ENCODE peak calls at places on chromosome 17, in seven cellular contexts. One of them, this sample, is unnamed.

GRCh38 chr17:81264640-81265039 is 25.5 kb downstream of the NDUFAF8 start:
- DNase-seq in cardiac muscle cell: no peak
- DNase-seq in psoas muscle: no peak
- DNase-seq in colonic mucosa: no peak
- DNase-seq in pancreas: no peak
- DNase-seq in thoracic aorta: no peak
- DNase-seq in GM12878: no peak
- DNase-seq in this sample: no peak

GRCh38 chr17:55177159-55177913 is 87.4 kb upstream of the HLF start:
- DNase-seq in psoas muscle: no peak
- DNase-seq in pancreas: no peak
- DNase-seq in GM12878: no peak
- DNase-seq in thoracic aorta: no peak
- DNase-seq in colonic mucosa: no peak
- DNase-seq in cardiac muscle cell: peak; percentile 5
- DNase-seq in this sample: no peak

GRCh38 chr17:50778471-50778870 is 11.2 kb upstream of the ANKRD40CL start:
- DNase-seq in psoas muscle: no peak
- DNase-seq in pancreas: no peak
- DNase-seq in colonic mucosa: no peak
- DNase-seq in thoracic aorta: no peak
- DNase-seq in GM12878: no peak
- DNase-seq in cardiac muscle cell: no peak
- DNase-seq in this sample: no peak

GRCh38 chr17:56897646-56898424 is 16.0 kb downstream of the TRIM25 start:
- DNase-seq in psoas muscle: no peak
- DNase-seq in cardiac muscle cell: no peak
- DNase-seq in pancreas: no peak
- DNase-seq in GM12878: no peak
- DNase-seq in colonic mucosa: peak; percentile 41
- DNase-seq in thoracic aorta: no peak
- DNase-seq in this sample: peak; percentile 52

GRCh38 chr17:37759014-37759637 is 14.3 kb upstream of the HNF1B start:
- DNase-seq in thoracic aorta: no peak
- DNase-seq in psoas muscle: no peak
- DNase-seq in cardiac muscle cell: no peak
- DNase-seq in colonic mucosa: no peak
- DNase-seq in GM12878: no peak
- DNase-seq in pancreas: no peak
- DNase-seq in this sample: peak; percentile 69

GRCh38 chr17:52064791-52065211 is 93.7 kb downstream of the CA10 start:
- DNase-seq in psoas muscle: no peak
- DNase-seq in cardiac muscle cell: no peak
- DNase-seq in colonic mucosa: no peak
- DNase-seq in pancreas: no peak
- DNase-seq in GM12878: no peak
- DNase-seq in thoracic aorta: no peak
- DNase-seq in this sample: no peak

GRCh38 chr17:39672522-39673334 is 4.5 kb downstream of the PNMT start:
- DNase-seq in colonic mucosa: no peak
- DNase-seq in pancreas: no peak
- DNase-seq in GM12878: no peak
- DNase-seq in thoracic aorta: no peak
- DNase-seq in cardiac muscle cell: no peak
- DNase-seq in psoas muscle: peak; percentile 45
- DNase-seq in this sample: no peak

GRCh38 chr17:44066204-44066930 is at the start of gene LSM12:
- DNase-seq in psoas muscle: peak; percentile 94
- DNase-seq in cardiac muscle cell: peak; percentile 93
- DNase-seq in pancreas: peak; percentile 94
- DNase-seq in thoracic aorta: peak; percentile 56
- DNase-seq in colonic mucosa: peak; percentile 95
- DNase-seq in GM12878: peak; percentile 68
- DNase-seq in this sample: peak; percentile 92

GRCh38 chr17:44383861-44384260 is 5.6 kb downstream of the ITGA2B start:
- DNase-seq in GM12878: no peak
- DNase-seq in psoas muscle: no peak
- DNase-seq in thoracic aorta: no peak
- DNase-seq in pancreas: no peak
- DNase-seq in cardiac muscle cell: no peak
- DNase-seq in colonic mucosa: no peak
- DNase-seq in this sample: no peak

GRCh38 chr17:79841369-79842135 is 2.3 kb upstream of the CBX4 start:
- DNase-seq in pancreas: peak; percentile 47
- DNase-seq in GM12878: no peak
- DNase-seq in thoracic aorta: no peak
- DNase-seq in colonic mucosa: no peak
- DNase-seq in psoas muscle: no peak
- DNase-seq in cardiac muscle cell: no peak
- DNase-seq in this sample: no peak

GRCh38 chr17:19763416-19763815 is 15.3 kb upstream of the ALDH3A1 start:
- DNase-seq in cardiac muscle cell: no peak
- DNase-seq in psoas muscle: no peak
- DNase-seq in GM12878: no peak
- DNase-seq in pancreas: no peak
- DNase-seq in colonic mucosa: no peak
- DNase-seq in thoracic aorta: no peak
- DNase-seq in this sample: no peak

GRCh38 chr17:79834575-79835469 is 4.4 kb downstream of the CBX4 start:
- DNase-seq in pancreas: peak; percentile 68
- DNase-seq in psoas muscle: no peak
- DNase-seq in colonic mucosa: peak; percentile 31
- DNase-seq in cardiac muscle cell: peak; percentile 54
- DNase-seq in thoracic aorta: no peak
- DNase-seq in GM12878: no peak
- DNase-seq in this sample: no peak

GRCh38 chr17:82334622-82335394 is 1.2 kb upstream of the SECTM1 start:
- DNase-seq in cardiac muscle cell: no peak
- DNase-seq in colonic mucosa: no peak
- DNase-seq in GM12878: no peak
- DNase-seq in psoas muscle: peak; percentile 52
- DNase-seq in pancreas: peak; percentile 41
- DNase-seq in thoracic aorta: no peak
- DNase-seq in this sample: peak; percentile 64

GRCh38 chr17:47278561-47278960 is 24.9 kb downstream of the ITGB3 start:
- DNase-seq in psoas muscle: no peak
- DNase-seq in GM12878: no peak
- DNase-seq in colonic mucosa: no peak
- DNase-seq in thoracic aorta: no peak
- DNase-seq in pancreas: no peak
- DNase-seq in cardiac muscle cell: no peak
- DNase-seq in this sample: no peak
- H3K4me1 ChIP-seq in psoas muscle: peaks cover 48% of the 10 kb centered on the region
- H3K4me1 ChIP-seq in GM12878: peaks cover 40% of the 10 kb centered on the region
- H3K4me1 ChIP-seq in colonic mucosa: peaks cover 7% of the 10 kb centered on the region
- H3K4me1 ChIP-seq in thoracic aorta: peaks cover 59% of the 10 kb centered on the region
- H3K4me1 ChIP-seq in pancreas: peaks cover 5% of the 10 kb centered on the region
- H3K4me1 ChIP-seq in cardiac muscle cell: peaks cover 30% of the 10 kb centered on the region
- H3K4me1 ChIP-seq in this sample: no peaks in the 10 kb centered on the region

DNA sequence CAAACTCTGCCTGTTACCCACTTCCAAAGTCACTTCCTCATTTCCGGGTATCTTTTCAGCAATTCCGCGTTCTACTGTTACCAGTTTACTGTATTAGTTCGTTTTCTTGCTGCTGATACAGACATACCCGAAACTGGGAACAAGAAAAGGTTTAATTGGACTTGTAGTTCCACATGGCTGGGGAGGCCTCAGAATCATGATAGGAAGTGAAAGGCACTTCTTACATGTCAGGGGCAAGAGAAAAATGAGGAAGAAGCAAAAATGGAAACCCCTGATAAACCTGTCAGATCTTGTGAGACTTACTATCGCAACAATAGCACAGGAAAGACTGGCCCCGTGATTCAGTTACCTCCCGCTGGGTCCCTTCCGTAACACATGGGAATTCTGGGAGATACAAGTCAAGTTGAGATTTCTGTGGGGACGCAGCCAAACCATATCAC is 30.9 kb downstream of the PAFAH1B1 start:
- DNase-seq in colonic mucosa: no peak
- DNase-seq in cardiac muscle cell: no peak
- DNase-seq in psoas muscle: no peak
- DNase-seq in thoracic aorta: no peak
- DNase-seq in GM12878: peak; percentile 21
- DNase-seq in pancreas: no peak
- DNase-seq in this sample: no peak
- H3K27ac ChIP-seq in colonic mucosa: no peak overlapping the region
- H3K27ac ChIP-seq in cardiac muscle cell: peak overlapping the region; percentile 75
- H3K27ac ChIP-seq in psoas muscle: no peak overlapping the region
- H3K27ac ChIP-seq in thoracic aorta: no peak overlapping the region
- H3K27ac ChIP-seq in GM12878: peak overlapping the region; percentile 38
- H3K27ac ChIP-seq in pancreas: no peak overlapping the region
- H3K27ac ChIP-seq in this sample: no peak overlapping the region

DNA sequence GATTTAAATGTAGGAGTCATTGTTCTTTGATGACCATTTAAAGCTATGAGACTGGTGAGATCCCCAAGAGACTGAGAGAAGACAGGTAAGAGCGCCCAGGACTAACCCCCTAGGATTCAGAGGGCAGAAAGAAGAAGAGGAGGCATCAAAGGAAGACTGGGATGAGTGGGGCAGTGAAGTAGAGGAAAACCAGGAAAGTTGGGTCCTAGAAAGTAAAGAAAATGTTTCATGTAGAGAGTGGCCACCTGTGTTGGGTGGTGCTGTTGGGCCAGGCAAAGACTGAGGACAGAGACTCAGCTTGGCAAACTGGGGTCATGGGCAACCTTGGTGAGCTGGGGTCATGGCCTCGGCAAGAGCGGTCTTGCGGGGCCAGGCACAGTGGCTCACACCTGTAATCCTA is 1.3 kb upstream of the HAP1 start:
- DNase-seq in pancreas: no peak
- DNase-seq in colonic mucosa: no peak
- DNase-seq in cardiac muscle cell: no peak
- DNase-seq in thoracic aorta: no peak
- DNase-seq in psoas muscle: no peak
- DNase-seq in GM12878: no peak
- DNase-seq in this sample: no peak
- H3K27me3 ChIP-seq in pancreas: no peaks in the 10 kb centered on the region
- H3K27me3 ChIP-seq in colonic mucosa: peaks cover 51% of the 10 kb centered on the region
- H3K27me3 ChIP-seq in cardiac muscle cell: peaks cover 70% of the 10 kb centered on the region
- H3K27me3 ChIP-seq in thoracic aorta: peaks cover 10% of the 10 kb centered on the region
- H3K27me3 ChIP-seq in psoas muscle: peaks cover 11% of the 10 kb centered on the region
- H3K27me3 ChIP-seq in GM12878: peaks cover 11% of the 10 kb centered on the region
- H3K27me3 ChIP-seq in this sample: peaks cover 7% of the 10 kb centered on the region

GRCh38 chr17:76036497-76037380 is 9.6 kb upstream of the EVPL start:
- DNase-seq in pancreas: no peak
- DNase-seq in psoas muscle: no peak
- DNase-seq in cardiac muscle cell: no peak
- DNase-seq in colonic mucosa: no peak
- DNase-seq in thoracic aorta: no peak
- DNase-seq in GM12878: no peak
- DNase-seq in this sample: no peak

GRCh38 chr17:76038050-76038449 is 10.9 kb upstream of the EVPL start:
- DNase-seq in thoracic aorta: no peak
- DNase-seq in psoas muscle: no peak
- DNase-seq in GM12878: no peak
- DNase-seq in colonic mucosa: no peak
- DNase-seq in cardiac muscle cell: no peak
- DNase-seq in pancreas: no peak
- DNase-seq in this sample: no peak

GRCh38 chr17:76033139-76033538 is 6.0 kb upstream of the EVPL start:
- DNase-seq in colonic mucosa: no peak
- DNase-seq in thoracic aorta: no peak
- DNase-seq in GM12878: no peak
- DNase-seq in psoas muscle: no peak
- DNase-seq in pancreas: no peak
- DNase-seq in cardiac muscle cell: no peak
- DNase-seq in this sample: no peak

GRCh38 chr17:76034433-76035185 is 7.5 kb upstream of the EVPL start:
- DNase-seq in thoracic aorta: no peak
- DNase-seq in psoas muscle: no peak
- DNase-seq in GM12878: no peak
- DNase-seq in pancreas: no peak
- DNase-seq in cardiac muscle cell: no peak
- DNase-seq in colonic mucosa: no peak
- DNase-seq in this sample: no peak

GRCh38 chr17:76039121-76039520 is 12.0 kb upstream of the EVPL start:
- DNase-seq in psoas muscle: no peak
- DNase-seq in colonic mucosa: no peak
- DNase-seq in pancreas: no peak
- DNase-seq in thoracic aorta: no peak
- DNase-seq in cardiac muscle cell: no peak
- DNase-seq in GM12878: no peak
- DNase-seq in this sample: no peak
- H3K4me1 ChIP-seq in psoas muscle: no peaks in the 10 kb centered on the region
- H3K4me1 ChIP-seq in colonic mucosa: no peaks in the 10 kb centered on the region
- H3K4me1 ChIP-seq in pancreas: no peaks in the 10 kb centered on the region
- H3K4me1 ChIP-seq in thoracic aorta: no peaks in the 10 kb centered on the region
- H3K4me1 ChIP-seq in cardiac muscle cell: peaks cover 13% of the 10 kb centered on the region
- H3K4me1 ChIP-seq in GM12878: no peaks in the 10 kb centered on the region
- H3K4me1 ChIP-seq in this sample: no peaks in the 10 kb centered on the region

GRCh38 chr17:78108726-78109488 is 19.6 kb downstream of the TMC6 start:
- DNase-seq in cardiac muscle cell: no peak
- DNase-seq in GM12878: no peak
- DNase-seq in colonic mucosa: no peak
- DNase-seq in pancreas: peak; percentile 5
- DNase-seq in thoracic aorta: no peak
- DNase-seq in psoas muscle: peak; percentile 50
- DNase-seq in this sample: no peak
- H3K27ac ChIP-seq in cardiac muscle cell: peak overlapping the region; percentile 21
- H3K27ac ChIP-seq in GM12878: no peak overlapping the region
- H3K27ac ChIP-seq in colonic mucosa: no peak overlapping the region
- H3K27ac ChIP-seq in pancreas: no peak overlapping the region
- H3K27ac ChIP-seq in thoracic aorta: no peak overlapping the region
- H3K27ac ChIP-seq in psoas muscle: peak overlapping the region; percentile 12
- H3K27ac ChIP-seq in this sample: no peak overlapping the region

GRCh38 chr17:58308173-58308984 is 20.2 kb downstream of the TSPOAP1 start:
- DNase-seq in pancreas: no peak
- DNase-seq in GM12878: no peak
- DNase-seq in colonic mucosa: no peak
- DNase-seq in psoas muscle: no peak
- DNase-seq in thoracic aorta: no peak
- DNase-seq in cardiac muscle cell: peak; percentile 16
- DNase-seq in this sample: no peak
- H3K27me3 ChIP-seq in pancreas: no peaks in the 10 kb centered on the region
- H3K27me3 ChIP-seq in GM12878: no peaks in the 10 kb centered on the region
- H3K27me3 ChIP-seq in colonic mucosa: no peaks in the 10 kb centered on the region
- H3K27me3 ChIP-seq in psoas muscle: no peaks in the 10 kb centered on the region
- H3K27me3 ChIP-seq in thoracic aorta: no peaks in the 10 kb centered on the region
- H3K27me3 ChIP-seq in cardiac muscle cell: no peaks in the 10 kb centered on the region
- H3K27me3 ChIP-seq in this sample: no peaks in the 10 kb centered on the region

GRCh38 chr17:41396340-41396739 is 1.1 kb downstream of the KRT31 start:
- DNase-seq in GM12878: no peak
- DNase-seq in cardiac muscle cell: no peak
- DNase-seq in psoas muscle: no peak
- DNase-seq in colonic mucosa: no peak
- DNase-seq in thoracic aorta: no peak
- DNase-seq in pancreas: no peak
- DNase-seq in this sample: no peak

GRCh38 chr17:41393826-41394225 is 3.6 kb downstream of the KRT31 start:
- DNase-seq in cardiac muscle cell: no peak
- DNase-seq in colonic mucosa: no peak
- DNase-seq in GM12878: no peak
- DNase-seq in psoas muscle: no peak
- DNase-seq in pancreas: no peak
- DNase-seq in thoracic aorta: no peak
- DNase-seq in this sample: no peak

GRCh38 chr17:41394254-41395016 is 3.0 kb downstream of the KRT31 start:
- DNase-seq in colonic mucosa: no peak
- DNase-seq in cardiac muscle cell: no peak
- DNase-seq in GM12878: no peak
- DNase-seq in psoas muscle: no peak
- DNase-seq in thoracic aorta: no peak
- DNase-seq in pancreas: no peak
- DNase-seq in this sample: no peak

GRCh38 chr17:41393294-41393693 is 4.1 kb downstream of the KRT31 start:
- DNase-seq in GM12878: no peak
- DNase-seq in thoracic aorta: no peak
- DNase-seq in pancreas: no peak
- DNase-seq in cardiac muscle cell: peak; percentile 27
- DNase-seq in colonic mucosa: no peak
- DNase-seq in psoas muscle: no peak
- DNase-seq in this sample: no peak

GRCh38 chr17:41397003-41397665 is at the start of gene KRT31:
- DNase-seq in colonic mucosa: no peak
- DNase-seq in GM12878: no peak
- DNase-seq in psoas muscle: no peak
- DNase-seq in pancreas: no peak
- DNase-seq in cardiac muscle cell: no peak
- DNase-seq in thoracic aorta: no peak
- DNase-seq in this sample: no peak
- H3K4me1 ChIP-seq in colonic mucosa: no peaks in the 10 kb centered on the region
- H3K4me1 ChIP-seq in GM12878: no peaks in the 10 kb centered on the region
- H3K4me1 ChIP-seq in psoas muscle: no peaks in the 10 kb centered on the region
- H3K4me1 ChIP-seq in pancreas: no peaks in the 10 kb centered on the region
- H3K4me1 ChIP-seq in cardiac muscle cell: peaks cover 3% of the 10 kb centered on the region
- H3K4me1 ChIP-seq in thoracic aorta: no peaks in the 10 kb centered on the region
- H3K4me1 ChIP-seq in this sample: no peaks in the 10 kb centered on the region

This sample was measured in small intestine.